ENCODE peak calls at places on chromosome 20, in five cellular contexts. One of them, this sample, is unnamed.

GRCh38 chr20:32848846-32849245 is 9.9 kb upstream of the EFCAB8 start:
- DNase-seq in pancreas: no peak
- DNase-seq in astrocyte of the spinal cord: no peak
- DNase-seq in Calu3: no peak
- DNase-seq in type B pancreatic cell: no peak
- DNase-seq in this sample: no peak

GRCh38 chr20:57990396-57990987 is 238.0 kb downstream of the ANKRD60 start:
- DNase-seq in type B pancreatic cell: no peak
- DNase-seq in Calu3: no peak
- DNase-seq in pancreas: no peak
- DNase-seq in astrocyte of the spinal cord: peak; percentile 84
- DNase-seq in this sample: no peak

GRCh38 chr20:39070484-39071231 is 108.5 kb downstream of the DHX35 start:
- DNase-seq in pancreas: no peak
- DNase-seq in astrocyte of the spinal cord: peak; percentile 60
- DNase-seq in Calu3: no peak
- DNase-seq in type B pancreatic cell: no peak
- DNase-seq in this sample: no peak

GRCh38 chr20:4813076-4813838 is 91.5 kb downstream of the PRND start:
- DNase-seq in type B pancreatic cell: no peak
- DNase-seq in pancreas: no peak
- DNase-seq in astrocyte of the spinal cord: no peak
- DNase-seq in Calu3: no peak
- DNase-seq in this sample: no peak

GRCh38 chr20:62685781-62686555 is 22.7 kb upstream of the NTSR1 start:
- DNase-seq in astrocyte of the spinal cord: no peak
- DNase-seq in type B pancreatic cell: no peak
- DNase-seq in pancreas: no peak
- DNase-seq in Calu3: no peak
- DNase-seq in this sample: no peak

GRCh38 chr20:44073675-44074071 is 113.3 kb downstream of the JPH2 start:
- DNase-seq in pancreas: no peak
- DNase-seq in Calu3: no peak
- DNase-seq in type B pancreatic cell: peak; percentile 42
- DNase-seq in astrocyte of the spinal cord: no peak
- DNase-seq in this sample: peak; percentile 32

GRCh38 chr20:63782051-63782471 is 42.5 kb downstream of the SLC2A4RG start:
- DNase-seq in pancreas: no peak
- DNase-seq in astrocyte of the spinal cord: no peak
- DNase-seq in Calu3: no peak
- DNase-seq in type B pancreatic cell: no peak
- DNase-seq in this sample: no peak

GRCh38 chr20:47198254-47198671 is 158.2 kb downstream of the ZMYND8 start:
- DNase-seq in pancreas: no peak
- DNase-seq in type B pancreatic cell: no peak
- DNase-seq in astrocyte of the spinal cord: no peak
- DNase-seq in Calu3: no peak
- DNase-seq in this sample: no peak

GRCh38 chr20:1946762-1947534 is 46.9 kb downstream of the PDYN start:
- DNase-seq in pancreas: peak; percentile 42
- DNase-seq in Calu3: no peak
- DNase-seq in astrocyte of the spinal cord: no peak
- DNase-seq in type B pancreatic cell: no peak
- DNase-seq in this sample: no peak

GRCh38 chr20:57155415-57155814 is 111.0 kb downstream of the BMP7 start:
- DNase-seq in type B pancreatic cell: no peak
- DNase-seq in Calu3: no peak
- DNase-seq in pancreas: no peak
- DNase-seq in astrocyte of the spinal cord: no peak
- DNase-seq in this sample: no peak

GRCh38 chr20:31860431-31861345 is 9.6 kb downstream of the DUSP15 start:
- DNase-seq in Calu3: peak; percentile 58
- DNase-seq in astrocyte of the spinal cord: no peak
- DNase-seq in type B pancreatic cell: no peak
- DNase-seq in pancreas: no peak
- DNase-seq in this sample: no peak

GRCh38 chr20:11274137-11274536 is 600.3 kb upstream of the JAG1 start:
- DNase-seq in pancreas: no peak
- DNase-seq in type B pancreatic cell: no peak
- DNase-seq in Calu3: peak; percentile 38
- DNase-seq in astrocyte of the spinal cord: peak; percentile 67
- DNase-seq in this sample: no peak

GRCh38 chr20:17863577-17864292 is 104.9 kb downstream of the SNX5 start:
- DNase-seq in astrocyte of the spinal cord: peak; percentile 37
- DNase-seq in Calu3: no peak
- DNase-seq in pancreas: peak; percentile 87
- DNase-seq in type B pancreatic cell: no peak
- DNase-seq in this sample: no peak

GRCh38 chr20:62631336-62632317 is 10.7 kb upstream of the SLCO4A1 start:
- DNase-seq in astrocyte of the spinal cord: no peak
- DNase-seq in pancreas: peak; percentile 22
- DNase-seq in type B pancreatic cell: no peak
- DNase-seq in Calu3: no peak
- DNase-seq in this sample: no peak

GRCh38 chr20:12153616-12154015 is 235.9 kb downstream of the BTBD3 start:
- DNase-seq in astrocyte of the spinal cord: peak; percentile 88
- DNase-seq in Calu3: no peak
- DNase-seq in type B pancreatic cell: no peak
- DNase-seq in pancreas: no peak
- DNase-seq in this sample: no peak

GRCh38 chr20:38256021-38256420 is 4.5 kb downstream of the KIAA1755 start:
- DNase-seq in Calu3: no peak
- DNase-seq in pancreas: no peak
- DNase-seq in type B pancreatic cell: no peak
- DNase-seq in astrocyte of the spinal cord: peak; percentile 21
- DNase-seq in this sample: no peak

GRCh38 chr20:11585752-11586352 is 331.8 kb upstream of the BTBD3 start:
- DNase-seq in Calu3: peak; percentile 10
- DNase-seq in type B pancreatic cell: no peak
- DNase-seq in pancreas: no peak
- DNase-seq in astrocyte of the spinal cord: peak; percentile 26
- DNase-seq in this sample: no peak

GRCh38 chr20:6765469-6766058 is 1.9 kb upstream of the BMP2 start:
- DNase-seq in astrocyte of the spinal cord: peak; percentile 84
- DNase-seq in pancreas: no peak
- DNase-seq in type B pancreatic cell: no peak
- DNase-seq in Calu3: peak; percentile 10
- DNase-seq in this sample: no peak

GRCh38 chr20:19073584-19074198 is 138.8 kb upstream of the SLC24A3 start:
- DNase-seq in Calu3: no peak
- DNase-seq in astrocyte of the spinal cord: no peak
- DNase-seq in type B pancreatic cell: no peak
- DNase-seq in pancreas: no peak
- DNase-seq in this sample: peak; percentile 64

GRCh38 chr20:35610833-35611427 is 4.7 kb upstream of the SPAG4 start:
- DNase-seq in type B pancreatic cell: no peak
- DNase-seq in pancreas: no peak
- DNase-seq in astrocyte of the spinal cord: no peak
- DNase-seq in Calu3: no peak
- DNase-seq in this sample: no peak

GRCh38 chr20:62617711-62618483 is 24.4 kb upstream of the SLCO4A1 start:
- DNase-seq in Calu3: peak; percentile 56
- DNase-seq in type B pancreatic cell: no peak
- DNase-seq in astrocyte of the spinal cord: no peak
- DNase-seq in pancreas: peak; percentile 29
- DNase-seq in this sample: no peak

GRCh38 chr20:46423882-46424482 is 17.6 kb upstream of the ELMO2 start:
- DNase-seq in Calu3: no peak
- DNase-seq in pancreas: no peak
- DNase-seq in type B pancreatic cell: no peak
- DNase-seq in astrocyte of the spinal cord: no peak
- DNase-seq in this sample: no peak

This sample was measured in vagina.